ENCODE peak calls at places on chromosome 3, in seven cellular contexts. N, D, V, Z, G, U and E are unnamed samples.

GRCh38 chr3:64533565-64534317 is 154.1 kb downstream of the ADAMTS9 start:
- DNase-seq in D (peak), V (peak), Z (no peak), U (peak), N (peak), G (peak), E (peak)

GRCh38 chr3:113552851-113553250 is 20.5 kb downstream of the SIDT1 start:
- DNase-seq in V (no peak), N (no peak), G (no peak), D (no peak), U (no peak), Z (no peak), E (no peak)

GRCh38 chr3:184742676-184743135 is 30.8 kb upstream of the MAGEF1 start:
- DNase-seq in V (no peak), N (no peak), Z (no peak), U (no peak), D (no peak), G (no peak), E (no peak)

GRCh38 chr3:177337548-177338331 is 140.5 kb upstream of the TBL1XR1 start:
- DNase-seq in V (no peak), U (peak), N (peak), D (no peak), Z (no peak), G (no peak), E (no peak)

GRCh38 chr3:195240171-195240701 is 30.7 kb downstream of the XXYLT1 start:
- DNase-seq in Z (no peak), D (no peak), N (no peak), U (no peak), G (no peak), V (no peak), E (no peak)

GRCh38 chr3:138296639-138297038 is 33.0 kb downstream of the NME9 start:
- DNase-seq in V (no peak), U (no peak), G (no peak), D (no peak), N (no peak), Z (no peak), E (no peak)

GRCh38 chr3:72255736-72256559 is 471.0 kb upstream of the PROK2 start:
- DNase-seq in N (no peak), G (peak), D (peak), U (no peak), V (peak), Z (no peak), E (peak)

GRCh38 chr3:101685050-101685400 is 1.5 kb downstream of the RPL24 start:
- DNase-seq in Z (no peak), D (no peak), V (no peak), U (no peak), N (no peak), G (no peak), E (no peak)